ENCODE peak calls at places on chromosomes 6 and 20, in ten cellular contexts. T, P, J, U, B, Y, I, Z, C and H are unnamed samples.
A peak's percentile ranks its signal among the peaks of the same experiment; 100 is the strongest.

GRCh38 chr20:64090165-64090564 is 6.0 kb upstream of the LKAAEAR1 start:
- DNase-seq in T (peak; percentile 93), U (no peak), J (no peak), C (no peak), Y (no peak), Z (peak; percentile 96), I (no peak), B (peak; percentile 19), P (no peak), H (peak; percentile 27)

GRCh38 chr6:11711644-11711993 is 67.0 kb downstream of the ADTRP start:
- DNase-seq in J (no peak), C (no peak), Y (peak; percentile 15), T (no peak), U (peak; percentile 49), B (no peak), P (no peak), I (no peak), Z (no peak), H (no peak)

GRCh38 chr6:147046131-147046530 is 158.1 kb upstream of the STXBP5 start:
- DNase-seq in Y (no peak), Z (peak; percentile 94), B (no peak), U (no peak), T (peak; percentile 93), I (no peak), C (no peak), J (no peak), P (no peak), H (no peak)

GRCh38 chr6:169530762-169531143 is 171.1 kb downstream of the WDR27 start:
- DNase-seq in Y (no peak), U (no peak), C (no peak), P (no peak), T (no peak), I (no peak), B (no peak), J (no peak), Z (no peak), H (no peak)

GRCh38 chr6:43953256-43953655 is 174.0 kb downstream of the MRPL14 start:
- DNase-seq in Y (no peak), B (no peak), J (no peak), C (no peak), I (no peak), Z (no peak), U (no peak), P (no peak), T (no peak), H (no peak)

GRCh38 chr6:35038076-35038475 is 103.1 kb downstream of the TCP11 start:
- DNase-seq in Y (no peak), I (no peak), C (no peak), U (no peak), B (no peak), P (no peak), T (no peak), Z (no peak), J (no peak), H (no peak)

GRCh38 chr20:62805711-62806382 is 1.2 kb downstream of the OGFR start:
- DNase-seq in I (no peak), B (no peak), P (no peak), C (peak; percentile 76), Z (no peak), J (no peak), T (no peak), U (no peak), Y (peak; percentile 83), H (no peak)

GRCh38 chr6:39049575-39050283 is 1.1 kb downstream of the GLP1R start:
- DNase-seq in B (no peak), J (no peak), Y (no peak), P (no peak), C (no peak), U (no peak), I (peak; percentile 39), Z (no peak), T (no peak), H (no peak)

GRCh38 chr6:55304747-55305146 is 22.5 kb upstream of the GFRAL start:
- DNase-seq in C (no peak), Z (no peak), P (no peak), T (no peak), I (no peak), J (no peak), B (no peak), Y (no peak), U (no peak), H (no peak)

GRCh38 chr6:110415297-110415916 is at the start of gene DDO:
- DNase-seq in I (no peak), C (peak; percentile 65), B (no peak), Y (peak; percentile 72), T (peak; percentile 96), J (no peak), U (no peak), P (peak; percentile 50), Z (peak; percentile 97), H (no peak)

GRCh38 chr6:132995432-132995831 is 181.1 kb downstream of the RPS12 start:
- DNase-seq in T (no peak), I (no peak), J (no peak), U (no peak), Z (no peak), B (no peak), P (no peak), C (no peak), Y (no peak), H (no peak)

GRCh38 chr20:31822421-31823330 is 3.5 kb downstream of the MYLK2 start:
- DNase-seq in B (peak; percentile 97), Z (peak; percentile 80), P (peak; percentile 66), I (peak; percentile 92), T (peak; percentile 79), U (peak; percentile 43), Y (peak; percentile 90), J (peak; percentile 86), C (peak; percentile 74), H (peak; percentile 93)

GRCh38 chr20:62707981-62708521 is 585 bp upstream of the NTSR1 start:
- DNase-seq in I (peak; percentile 83), P (no peak), Z (no peak), T (no peak), B (peak; percentile 18), J (peak; percentile 50), U (no peak), C (peak; percentile 32), Y (peak; percentile 54), H (no peak)

GRCh38 chr6:24949020-24949569 is 13.3 kb upstream of the RIPOR2 start:
- DNase-seq in Y (no peak), U (no peak), C (no peak), Z (no peak), B (no peak), P (no peak), I (no peak), T (no peak), J (no peak), H (no peak)

GRCh38 chr6:1461207-1461606 is 71.8 kb downstream of the FOXF2 start:
- DNase-seq in I (no peak), C (no peak), Z (no peak), B (no peak), T (no peak), Y (no peak), J (no peak), U (no peak), P (no peak), H (no peak)

GRCh38 chr6:166415306-166415705 is 32.6 kb upstream of the MPC1 start:
- DNase-seq in Z (no peak), B (no peak), P (no peak), C (no peak), J (no peak), I (no peak), U (no peak), T (no peak), Y (no peak), H (no peak)

GRCh38 chr20:43579861-43580793 is 10.6 kb upstream of the IFT52 start:
- DNase-seq in U (no peak), T (no peak), Y (no peak), J (no peak), C (no peak), P (no peak), B (no peak), I (no peak), Z (no peak), H (no peak)

GRCh38 chr20:19291024-19291817 is 78.8 kb downstream of the SLC24A3 start:
- DNase-seq in B (no peak), J (no peak), C (no peak), Z (no peak), P (no peak), U (no peak), I (no peak), T (no peak), Y (peak; percentile 32), H (no peak)

GRCh38 chr20:18166241-18166881 is 28.7 kb downstream of the KAT14 start:
- DNase-seq in B (no peak), Z (no peak), J (no peak), P (no peak), U (no peak), C (peak; percentile 56), T (no peak), Y (no peak), I (no peak), H (no peak)

GRCh38 chr6:152154559-152155356 is 347.3 kb downstream of the ESR1 start:
- DNase-seq in T (peak; percentile 40), Y (no peak), C (no peak), Z (peak; percentile 62), U (no peak), J (no peak), B (no peak), I (no peak), P (no peak), H (no peak)

GRCh38 chr6:152952866-152953509 is 29.9 kb downstream of the FBXO5 start:
- DNase-seq in P (peak; percentile 50), Y (no peak), I (no peak), Z (peak; percentile 65), U (no peak), J (peak; percentile 13), T (peak; percentile 56), C (no peak), B (peak; percentile 44), H (peak; percentile 16)

GRCh38 chr6:44224154-44224977 is 971 bp downstream of the SLC29A1 start:
- DNase-seq in B (peak; percentile 60), T (peak; percentile 63), C (no peak), Z (no peak), J (no peak), P (peak; percentile 52), I (peak; percentile 39), U (no peak), Y (no peak), H (peak; percentile 84)

GRCh38 chr20:62818592-62819493 is 2.0 kb downstream of the COL9A3 start:
- DNase-seq in C (no peak), J (no peak), T (peak; percentile 23), B (no peak), Y (peak; percentile 82), Z (peak; percentile 39), U (no peak), P (peak; percentile 17), I (no peak), H (peak; percentile 74)

GRCh38 chr6:151196571-151196970 is 43.2 kb upstream of the AKAP12 start:
- DNase-seq in J (no peak), B (no peak), I (no peak), Y (no peak), U (no peak), Z (no peak), P (no peak), C (no peak), T (no peak), H (no peak)

GRCh38 chr20:46406986-46407670 is 713 bp upstream of the ELMO2 start:
- DNase-seq in U (peak; percentile 61), C (peak; percentile 90), P (peak; percentile 8), Z (peak; percentile 85), J (peak; percentile 17), T (peak; percentile 78), I (peak; percentile 22), Y (peak; percentile 88), B (peak; percentile 85), H (peak; percentile 88)

GRCh38 chr20:12391099-12391498 is 473.4 kb downstream of the BTBD3 start:
- DNase-seq in U (no peak), P (no peak), Z (no peak), I (no peak), T (no peak), C (no peak), Y (no peak), J (no peak), B (no peak), H (peak; percentile 51)

GRCh38 chr6:167975449-167975848 is 22.0 kb upstream of the KIF25 start:
- DNase-seq in C (no peak), J (no peak), B (no peak), P (no peak), Y (no peak), U (no peak), Z (no peak), I (no peak), T (no peak), H (no peak)

GRCh38 chr6:57261896-57262295 is 39.8 kb upstream of the RAB23 start:
- DNase-seq in T (peak; percentile 6), C (no peak), U (no peak), Z (peak; percentile 17), I (no peak), P (no peak), B (no peak), Y (no peak), J (no peak), H (no peak)